ENCODE peak calls at places on chromosomes 5 and 9, in six cellular contexts. A is trophoblast cell, V is neuronal stem cell, F is IMR-90, L is mesenchymal stem cell, X is H1. M is an unnamed sample.

GRCh38 chr9:113823421-113823820 is 52.7 kb upstream of the ZNF618 start:
- DNase-seq in A (peak), V (no peak), F (no peak), L (no peak), X (no peak), M (no peak)

GRCh38 chr5:84382363-84383295 is 2.1 kb downstream of the EDIL3 start:
- DNase-seq in A (peak), V (peak), F (peak), L (peak), X (peak), M (peak)

GRCh38 chr9:123996731-123997421 is 14.7 kb upstream of the LHX2 start:
- DNase-seq in A (peak), V (peak), F (no peak), L (no peak), X (peak), M (peak)

GRCh38 chr5:173329370-173330150 is 1.3 kb upstream of the STC2 start:
- DNase-seq in A (peak), V (no peak), F (no peak), L (peak), X (peak), M (peak)

GRCh38 chr5:181191526-181192336 is 13.3 kb downstream of the TRIM7 start:
- DNase-seq in A (peak), V (peak), F (peak), L (peak), X (peak), M (peak)

GRCh38 chr5:1371602-1372342 is 26.9 kb upstream of the CLPTM1L start:
- DNase-seq in A (no peak), V (no peak), F (no peak), L (no peak), X (no peak), M (no peak)

GRCh38 chr5:79853676-79854418 is 137.2 kb downstream of the MTX3 start:
- DNase-seq in A (peak), V (no peak), F (peak), L (no peak), X (no peak), M (no peak)

GRCh38 chr9:77819672-77820071 is 171.6 kb upstream of the GNA14 start:
- DNase-seq in A (no peak), V (no peak), F (peak), L (peak), X (no peak), M (no peak)

GRCh38 chr5:123412206-123412605 is 11.0 kb downstream of the CEP120 start:
- DNase-seq in A (no peak), V (no peak), F (no peak), L (no peak), X (no peak), M (no peak)

GRCh38 chr9:13529321-13530104 is 250.0 kb upstream of the MPDZ start:
- DNase-seq in A (no peak), V (no peak), F (no peak), L (no peak), X (no peak), M (no peak)

GRCh38 chr5:154371687-154372086 is 74.1 kb upstream of the SAP30L start:
- DNase-seq in A (no peak), V (no peak), F (peak), L (peak), X (no peak), M (no peak)

GRCh38 chr5:174727794-174728662 is 3.6 kb downstream of the MSX2 start:
- DNase-seq in A (peak), V (no peak), F (no peak), L (no peak), X (no peak), M (no peak)

GRCh38 chr5:5132896-5133295 is 7.2 kb upstream of the ADAMTS16 start:
- DNase-seq in A (no peak), V (no peak), F (no peak), L (no peak), X (no peak), M (no peak)

GRCh38 chr5:86909896-86910295 is 292.2 kb downstream of the COX7C start:
- DNase-seq in A (peak), V (no peak), F (peak), L (peak), X (no peak), M (no peak)

GRCh38 chr5:127844631-127845030 is 141.4 kb downstream of the CCDC192 start:
- DNase-seq in A (no peak), V (no peak), F (no peak), L (no peak), X (peak), M (no peak)

GRCh38 chr9:116365056-116365471 is 211.5 kb downstream of the PAPPA start:
- DNase-seq in A (no peak), V (no peak), F (peak), L (peak), X (no peak), M (no peak)

GRCh38 chr5:142699105-142699720 is 13.3 kb upstream of the FGF1 start:
- DNase-seq in A (peak), V (peak), F (peak), L (peak), X (peak), M (peak)

GRCh38 chr5:113062869-113063508 is 86.4 kb downstream of the DCP2 start:
- DNase-seq in A (no peak), V (no peak), F (no peak), L (no peak), X (no peak), M (peak)

GRCh38 chr5:113721171-113721570 is 207.7 kb downstream of the YTHDC2 start:
- DNase-seq in A (no peak), V (no peak), F (no peak), L (no peak), X (no peak), M (no peak)

GRCh38 chr5:172788771-172789686 is 18.0 kb upstream of the DUSP1 start:
- DNase-seq in A (peak), V (no peak), F (no peak), L (peak), X (no peak), M (peak)

GRCh38 chr9:19271081-19271480 is 40.6 kb downstream of the DENND4C start:
- DNase-seq in A (peak), V (no peak), F (no peak), L (no peak), X (no peak), M (no peak)

GRCh38 chr5:59460368-59461153 is 433.0 kb downstream of the PDE4D start:
- DNase-seq in A (no peak), V (no peak), F (no peak), L (no peak), X (no peak), M (no peak)
- H2AK5ac ChIP-seq in A (no peak), V (no peak), F (no peak), L (peak), X (no peak), M (no peak)

GRCh38 chr9:137095664-137096517 is 9.1 kb downstream of the MAN1B1 start:
- DNase-seq in A (no peak), V (no peak), F (no peak), L (no peak), X (no peak), M (no peak)
- H2AFZ ChIP-seq in A (no peak), V (no peak), F (peak), L (no peak), X (no peak), M (no peak)

DNA sequence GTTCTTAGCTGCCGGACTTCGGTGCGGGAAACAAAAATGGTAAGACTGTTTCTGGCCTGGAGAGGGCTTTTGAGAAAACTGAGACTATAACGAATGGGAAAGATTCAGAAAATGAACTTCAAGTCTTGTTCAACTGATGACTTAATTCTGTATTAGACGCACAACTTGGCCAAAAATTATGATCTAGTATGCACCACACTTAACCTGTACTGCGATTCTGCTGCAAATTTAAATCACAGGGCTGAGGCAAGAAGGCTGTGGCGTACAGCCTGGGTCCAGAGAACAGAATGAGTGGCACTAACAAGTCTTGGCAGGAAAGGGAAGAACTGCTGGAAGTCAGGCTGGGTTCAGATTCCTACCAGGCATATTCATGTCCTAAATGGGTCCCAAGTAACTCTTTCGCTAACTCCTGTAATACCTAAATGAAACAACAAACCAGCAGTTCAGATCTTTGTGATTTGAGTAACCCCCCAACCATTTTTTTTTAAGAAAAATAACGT is 781 bp upstream of the COL23A1 start:
- DNase-seq in A (no peak), V (no peak), F (peak), L (no peak), X (no peak), M (no peak)
- H2AK5ac ChIP-seq in A (no peak), V (no peak), F (no peak), L (no peak), X (no peak), M (no peak)

GRCh38 chr9:4497855-4498254 is 7.6 kb downstream of the SLC1A1 start:
- DNase-seq in A (no peak), V (no peak), F (peak), L (peak), X (no peak), M (no peak)
- H2AFZ ChIP-seq in A (no peak), V (no peak), F (no peak), L (no peak), X (no peak), M (no peak)

GRCh38 chr9:35731415-35732184 is 395 bp downstream of the TLN1 start:
- DNase-seq in A (peak), V (peak), F (no peak), L (no peak), X (no peak), M (no peak)

GRCh38 chr9:35732185-35733108 is at the start of the genes CREB3 and TLN1:
- DNase-seq in A (peak), V (peak), F (peak), L (peak), X (peak), M (peak)

GRCh38 chr9:35729101-35729500 is 2.9 kb downstream of the TLN1 start:
- DNase-seq in A (no peak), V (no peak), F (peak), L (peak), X (no peak), M (no peak)

GRCh38 chr9:35729700-35730485 is 2.1 kb downstream of the TLN1 start:
- DNase-seq in A (peak), V (peak), F (peak), L (peak), X (no peak), M (peak)

DNA sequence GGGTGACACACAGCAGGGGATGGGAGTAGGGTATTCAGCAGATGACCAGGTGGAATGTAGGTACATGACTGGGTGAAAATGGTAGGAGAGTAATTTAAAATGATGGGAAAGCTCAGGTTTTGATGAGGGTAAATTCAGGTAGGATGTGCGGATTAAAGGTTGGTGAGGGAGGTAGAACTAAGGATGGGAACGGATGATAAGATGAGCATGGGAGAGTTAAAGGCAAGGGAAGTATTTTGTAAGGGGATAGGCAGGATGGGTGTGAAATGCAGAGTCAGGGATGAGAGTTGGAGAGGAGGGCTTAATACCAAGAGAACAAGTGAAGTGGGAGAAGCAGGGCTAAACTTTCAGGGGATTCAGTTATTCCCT is 1.5 kb downstream of the TLN1 start:
- DNase-seq in A (no peak), V (no peak), F (no peak), L (no peak), X (no peak), M (no peak)
- H2AK5ac ChIP-seq in A (no peak), V (no peak), F (peak), L (peak), X (peak), M (no peak)

DNA sequence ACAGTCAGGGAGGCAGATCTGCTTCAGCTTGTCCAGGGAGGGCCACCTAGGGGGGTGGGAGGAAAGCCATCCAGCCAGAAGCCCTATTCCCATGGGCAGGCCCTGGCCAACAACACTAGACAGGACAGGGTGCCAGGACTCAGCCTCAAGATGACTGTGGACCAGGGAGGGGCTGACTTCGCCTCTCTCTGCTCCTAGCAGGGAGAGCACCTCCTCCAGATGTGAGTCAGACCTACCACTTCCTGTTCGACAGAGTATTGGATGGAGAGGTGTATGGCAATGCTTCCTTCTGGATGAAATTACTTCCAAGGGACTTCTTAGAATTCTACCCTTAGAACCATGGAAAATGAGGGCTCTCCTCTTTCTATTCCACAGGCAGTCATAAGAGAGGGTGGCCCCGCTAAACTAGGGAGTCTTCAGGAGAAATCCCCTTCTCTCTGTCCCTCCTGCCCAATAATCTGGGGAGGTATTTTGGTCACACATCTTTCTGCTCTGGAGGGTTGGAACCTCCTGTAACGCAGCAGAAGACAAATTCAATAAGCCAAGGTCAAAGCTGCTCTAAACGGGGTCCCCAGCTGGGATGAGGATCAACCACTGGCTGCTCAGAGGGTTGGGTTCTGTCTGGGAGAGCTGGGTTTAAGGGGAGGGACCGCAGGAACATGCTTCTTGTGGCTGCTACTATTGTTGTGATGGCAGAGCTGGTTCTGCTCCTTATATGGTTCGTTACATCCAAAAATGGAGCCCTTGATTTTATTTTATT is 23.2 kb upstream of the RCL1 start:
- DNase-seq in A (no peak), V (no peak), F (peak), L (no peak), X (peak), M (no peak)
- H2AFZ ChIP-seq in A (no peak), V (no peak), F (peak), L (no peak), X (no peak), M (no peak)

GRCh38 chr9:6498982-6499381 is 86.0 kb downstream of the UHRF2 start:
- DNase-seq in A (no peak), V (no peak), F (peak), L (peak), X (no peak), M (no peak)

GRCh38 chr9:6506571-6506970 is 93.6 kb downstream of the UHRF2 start:
- DNase-seq in A (no peak), V (no peak), F (peak), L (peak), X (no peak), M (no peak)

GRCh38 chr9:6501526-6502210 is 88.7 kb downstream of the UHRF2 start:
- DNase-seq in A (no peak), V (no peak), F (no peak), L (no peak), X (no peak), M (no peak)

DNA sequence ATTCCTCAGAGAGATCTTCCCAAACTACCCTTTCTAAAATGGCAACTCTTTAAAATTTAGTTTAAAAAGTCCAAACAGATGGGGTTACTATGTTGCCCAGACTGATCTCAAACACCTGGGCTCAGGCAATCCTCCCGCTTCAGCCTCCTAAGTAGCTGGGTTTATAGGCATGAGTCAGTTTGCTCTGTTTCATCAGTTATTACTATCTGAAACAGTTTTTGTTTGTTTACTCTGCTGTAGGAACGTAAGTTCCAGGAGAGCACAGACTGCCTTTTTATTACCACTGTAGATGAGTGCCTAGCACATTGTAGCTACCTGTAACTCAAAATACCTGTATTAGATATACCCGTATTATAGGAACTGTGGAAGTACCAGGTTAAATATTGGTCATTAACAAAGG is 89.4 kb downstream of the UHRF2 start:
- DNase-seq in A (no peak), V (no peak), F (peak), L (peak), X (no peak), M (no peak)
- H2AK5ac ChIP-seq in A (no peak), V (no peak), F (no peak), L (no peak), X (no peak), M (no peak)

GRCh38 chr5:41337240-41337639 is 123.9 kb upstream of the C6 start:
- DNase-seq in A (no peak), V (no peak), F (no peak), L (no peak), X (no peak), M (no peak)

GRCh38 chr5:41337724-41338123 is 124.4 kb upstream of the C6 start:
- DNase-seq in A (no peak), V (no peak), F (no peak), L (no peak), X (no peak), M (no peak)

GRCh38 chr5:41335596-41335995 is 122.3 kb upstream of the C6 start:
- DNase-seq in A (no peak), V (no peak), F (no peak), L (no peak), X (no peak), M (no peak)

GRCh38 chr5:41334758-41335157 is 121.4 kb upstream of the C6 start:
- DNase-seq in A (no peak), V (no peak), F (peak), L (no peak), X (no peak), M (no peak)

DNA sequence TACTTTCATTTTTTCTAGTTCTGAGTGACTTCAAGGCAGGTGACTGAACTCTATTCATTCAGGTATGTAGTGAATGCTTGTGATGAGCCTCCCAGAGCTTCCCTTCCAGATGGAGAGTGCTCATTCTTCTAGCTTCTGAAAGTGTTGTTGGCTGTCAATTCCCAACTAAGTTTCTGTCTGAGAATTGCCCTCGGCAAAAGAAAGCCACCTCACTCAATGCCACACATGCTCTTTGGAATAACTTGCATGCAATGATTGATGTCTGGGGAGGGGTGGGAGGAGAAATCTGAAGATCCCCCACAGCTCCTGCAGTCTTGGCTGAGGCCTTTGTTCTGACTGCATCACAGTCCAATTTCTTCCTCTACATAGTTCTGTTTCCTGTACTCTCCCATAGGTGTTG is 123.1 kb upstream of the C6 start:
- DNase-seq in A (peak), V (no peak), F (no peak), L (no peak), X (no peak), M (no peak)
- H2AFZ ChIP-seq in A (no peak), V (peak), F (no peak), L (no peak), X (no peak), M (no peak)

GRCh38 chr9:91905237-91905650 is 44.8 kb downstream of the ROR2 start:
- DNase-seq in A (no peak), V (no peak), F (no peak), L (no peak), X (no peak), M (no peak)
- H2AK5ac ChIP-seq in A (no peak), V (no peak), F (peak), L (no peak), X (peak), M (no peak)

M was measured in H9.